ENCODE peak calls at places on chromosomes 5 and 9, in four cellular contexts. M is A549, A is HepG2, N is K562. Y is an unnamed sample.
A peak's percentile ranks its signal among the peaks of the same experiment; 100 is the strongest.

GRCh38 chr9:93590609-93591234 is 14.3 kb downstream of the PHF2 start:
- DNase-seq in M (no peak), A (no peak), N (no peak), Y (no peak)

GRCh38 chr9:92613268-92614122 is 56.4 kb downstream of the IPPK start:
- DNase-seq in M (no peak), A (no peak), N (no peak), Y (no peak)

GRCh38 chr5:147522435-147522834 is 12.6 kb upstream of the DPYSL3 start:
- DNase-seq in M (no peak), A (no peak), N (no peak), Y (no peak)

GRCh38 chr5:178542455-178542854 is 47.7 kb downstream of the COL23A1 start:
- DNase-seq in M (no peak), A (no peak), N (no peak), Y (no peak)

GRCh38 chr9:5871785-5872184 is 18.9 kb upstream of the MLANA start:
- DNase-seq in M (no peak), A (no peak), N (no peak), Y (no peak)

GRCh38 chr9:37374892-37375291 is 47.6 kb upstream of the GRHPR start:
- DNase-seq in M (no peak), A (no peak), N (peak; percentile 26), Y (no peak)

GRCh38 chr5:74446673-74447337 is 193.7 kb downstream of the ENC1 start:
- DNase-seq in M (no peak), A (no peak), N (peak; percentile 11), Y (no peak)

GRCh38 chr9:89153618-89154017 is 25.0 kb downstream of the SHC3 start:
- DNase-seq in M (no peak), A (no peak), N (no peak), Y (no peak)

GRCh38 chr5:112957970-112958773 is 18.4 kb upstream of the DCP2 start:
- DNase-seq in M (peak; percentile 81), A (peak; percentile 65), N (peak; percentile 58), Y (no peak)

GRCh38 chr5:94024625-94025024 is 283.2 kb upstream of the POU5F2 start:
- DNase-seq in M (no peak), A (no peak), N (no peak), Y (no peak)

GRCh38 chr5:14414615-14415515 is 166.7 kb upstream of the OTULINL start:
- DNase-seq in M (no peak), A (no peak), N (no peak), Y (no peak)

GRCh38 chr5:96219580-96220281 is 213.3 kb downstream of the PCSK1 start:
- DNase-seq in M (no peak), A (no peak), N (no peak), Y (no peak)

GRCh38 chr5:61467766-61468482 is 135.9 kb downstream of the ZSWIM6 start:
- DNase-seq in M (no peak), A (no peak), N (no peak), Y (no peak)

GRCh38 chr5:88957000-88957399 is 74.0 kb upstream of the MEF2C start:
- DNase-seq in M (no peak), A (no peak), N (no peak), Y (no peak)

GRCh38 chr9:104869801-104870200 is 58.2 kb downstream of the ABCA1 start:
- DNase-seq in M (no peak), A (no peak), N (no peak), Y (no peak)

GRCh38 chr5:174195517-174195916 is 150.0 kb downstream of the NSG2 start:
- DNase-seq in M (no peak), A (no peak), N (no peak), Y (no peak)

GRCh38 chr9:114112778-114113585 is 13.9 kb upstream of the KIF12 start:
- DNase-seq in M (no peak), A (no peak), N (no peak), Y (no peak)

GRCh38 chr9:26809795-26810194 is 82.8 kb downstream of the CAAP1 start:
- DNase-seq in M (no peak), A (no peak), N (no peak), Y (no peak)

GRCh38 chr9:21656776-21657637 is 145.4 kb upstream of the MTAP start:
- DNase-seq in M (no peak), A (no peak), N (no peak), Y (no peak)

GRCh38 chr5:58923355-58923754 is 340.5 kb downstream of the RAB3C start:
- DNase-seq in M (no peak), A (no peak), N (no peak), Y (no peak)

GRCh38 chr5:168851902-168852321 is 272.7 kb upstream of the PANK3 start:
- DNase-seq in M (no peak), A (no peak), N (peak; percentile 41), Y (no peak)

GRCh38 chr9:127545196-127546124 is 66.6 kb upstream of the STXBP1 start:
- DNase-seq in M (peak; percentile 94), A (peak; percentile 96), N (no peak), Y (no peak)

GRCh38 chr5:177371705-177372533 is 12.3 kb upstream of the SLC34A1 start:
- DNase-seq in M (no peak), A (no peak), N (no peak), Y (no peak)

GRCh38 chr9:117779760-117780159 is 75.6 kb downstream of the TLR4 start:
- DNase-seq in M (no peak), A (no peak), N (no peak), Y (no peak)

GRCh38 chr5:19795218-19795617 is 192.8 kb downstream of the CDH18 start:
- DNase-seq in M (no peak), A (peak; percentile 3), N (no peak), Y (peak; percentile 13)

GRCh38 chr5:176342766-176343458 is 18.7 kb downstream of the KIAA1191 start:
- DNase-seq in M (no peak), A (no peak), N (no peak), Y (no peak)

GRCh38 chr5:6340100-6340499 is 38.2 kb downstream of the MED10 start:
- DNase-seq in M (no peak), A (no peak), N (no peak), Y (no peak)

GRCh38 chr5:68074633-68075032 is 140.9 kb upstream of the PIK3R1 start:
- DNase-seq in M (no peak), A (no peak), N (no peak), Y (no peak)

GRCh38 chr5:177131711-177132503 is 1.7 kb upstream of the NSD1 start:
- DNase-seq in M (no peak), A (no peak), N (peak; percentile 33), Y (peak; percentile 41)

GRCh38 chr5:997001-997474 is 11.6 kb upstream of the NKD2 start:
- DNase-seq in M (peak; percentile 36), A (peak; percentile 35), N (peak; percentile 44), Y (peak; percentile 13)

GRCh38 chr5:87081511-87082372 is 185.9 kb upstream of the RASA1 start:
- DNase-seq in M (no peak), A (no peak), N (peak; percentile 61), Y (no peak)

GRCh38 chr5:180154821-180155220 is 54.2 kb downstream of the RASGEF1C start:
- DNase-seq in M (no peak), A (no peak), N (no peak), Y (no peak)

GRCh38 chr9:34272146-34272545 is 56.9 kb downstream of the KIF24 start:
- DNase-seq in M (no peak), A (no peak), N (no peak), Y (no peak)

GRCh38 chr9:71619926-71620325 is 148.4 kb downstream of the CEMIP2 start:
- DNase-seq in M (no peak), A (no peak), N (no peak), Y (no peak)

GRCh38 chr9:88024896-88025295 is 50.6 kb upstream of the CDK20 start:
- DNase-seq in M (no peak), A (no peak), N (no peak), Y (no peak)

GRCh38 chr9:87694236-87694755 is 31.6 kb upstream of the CTSL start:
- DNase-seq in M (no peak), A (no peak), N (no peak), Y (no peak)

GRCh38 chr5:135034186-135034962 is at the start of gene PITX1:
- DNase-seq in M (peak; percentile 80), A (peak; percentile 52), N (peak; percentile 95), Y (peak; percentile 65)
- TF ChIP-seq HMGXB4 in M (no peak), A (peak; percentile 36), N (no peak), Y (no peak)

GRCh38 chr5:140358738-140359310 is 1.2 kb upstream of the SLC4A9 start:
- DNase-seq in M (peak; percentile 72), A (peak; percentile 37), N (no peak), Y (peak; percentile 64)

GRCh38 chr5:140360101-140360500 is at the start of gene SLC4A9:
- DNase-seq in M (no peak), A (no peak), N (no peak), Y (no peak)

GRCh38 chr5:140356878-140357730 is 2.9 kb upstream of the SLC4A9 start:
- DNase-seq in M (no peak), A (no peak), N (no peak), Y (no peak)

GRCh38 chr5:140355551-140355950 is 4.4 kb upstream of the SLC4A9 start:
- DNase-seq in M (no peak), A (no peak), N (no peak), Y (no peak)

GRCh38 chr5:140357731-140358093 is 2.3 kb upstream of the SLC4A9 start:
- DNase-seq in M (peak; percentile 93), A (peak; percentile 77), N (peak; percentile 83), Y (peak; percentile 87)
- TF ChIP-seq HMGXB4 in M (no peak), A (peak; percentile 75), N (no peak), Y (peak; percentile 55)

GRCh38 chr9:121532881-121533280 is 33.2 kb upstream of the GGTA1 start:
- DNase-seq in M (no peak), A (no peak), N (no peak), Y (no peak)

GRCh38 chr9:121527371-121527770 is 27.7 kb upstream of the GGTA1 start:
- DNase-seq in M (no peak), A (no peak), N (no peak), Y (no peak)

GRCh38 chr9:121528642-121529041 is 29.0 kb upstream of the GGTA1 start:
- DNase-seq in M (no peak), A (no peak), N (no peak), Y (no peak)

GRCh38 chr9:121529237-121529987 is 29.8 kb upstream of the GGTA1 start:
- DNase-seq in M (no peak), A (no peak), N (no peak), Y (no peak)
- TF ChIP-seq HMGXB4 in M (no peak), A (no peak), N (no peak), Y (no peak)

GRCh38 chr5:116652196-116652729 is 77.6 kb upstream of the SEMA6A start:
- DNase-seq in M (no peak), A (peak; percentile 97), N (no peak), Y (peak; percentile 33)
- TF ChIP-seq HMGXB4 in M (no peak), A (no peak), N (no peak), Y (no peak)

GRCh38 chr9:16434522-16434921 is 435.9 kb downstream of the BNC2 start:
- DNase-seq in M (no peak), A (no peak), N (no peak), Y (no peak)
- TF ChIP-seq HMGXB4 in M (no peak), A (no peak), N (no peak), Y (no peak)

GRCh38 chr5:172534229-172535169 is 80.2 kb upstream of the SH3PXD2B start:
- DNase-seq in M (no peak), A (no peak), N (no peak), Y (no peak)
- TF ChIP-seq HMGXB4 in M (no peak), A (no peak), N (no peak), Y (no peak)

GRCh38 chr5:100252944-100253343 is 282.2 kb upstream of the FAM174A start:
- DNase-seq in M (no peak), A (no peak), N (no peak), Y (no peak)
- TF ChIP-seq HMGXB4 in M (no peak), A (no peak), N (no peak), Y (no peak)

Y was measured in WTC11.